ENCODE peak calls at places on chromosome 3, in eight cellular contexts. W, Z, U, N, H, O, Y and C are unnamed samples.

GRCh38 chr3:68876112-68876713 is 56.1 kb downstream of the TAFA4 start:
- DNase-seq in U (no peak), H (no peak), Z (peak), Y (no peak), N (no peak), W (peak), O (no peak), C (no peak)

GRCh38 chr3:112395166-112395894 is 62.4 kb downstream of the CD200 start:
- DNase-seq in O (no peak), Y (no peak), U (no peak), W (no peak), N (no peak), H (no peak), Z (no peak), C (no peak)

GRCh38 chr3:119631529-119631928 is 28.9 kb downstream of the POPDC2 start:
- DNase-seq in W (no peak), Z (no peak), Y (no peak), O (no peak), N (no peak), H (no peak), U (no peak), C (no peak)

GRCh38 chr3:113312416-113312815 is 101.1 kb downstream of the BOC start:
- DNase-seq in Y (no peak), N (no peak), U (no peak), H (no peak), Z (no peak), W (no peak), O (no peak), C (no peak)

GRCh38 chr3:45225465-45226205 is 452 bp downstream of the TMEM158 start:
- DNase-seq in O (no peak), H (no peak), N (no peak), U (no peak), Y (no peak), Z (no peak), W (peak), C (peak)

GRCh38 chr3:148146947-148147346 is 550.8 kb upstream of the AGTR1 start:
- DNase-seq in O (no peak), Z (no peak), U (no peak), W (no peak), N (no peak), H (no peak), Y (no peak), C (no peak)

GRCh38 chr3:40593351-40593750 is 68.6 kb downstream of the ZNF621 start:
- DNase-seq in W (no peak), N (no peak), Y (no peak), H (no peak), U (no peak), O (no peak), Z (no peak), C (no peak)

GRCh38 chr3:124529826-124530571 is 200.3 kb upstream of the UMPS start:
- DNase-seq in H (no peak), O (no peak), U (no peak), W (peak), N (no peak), Y (no peak), Z (no peak), C (no peak)

GRCh38 chr3:33064929-33065328 is 32.0 kb downstream of the GLB1 start:
- DNase-seq in Y (no peak), W (peak), H (peak), N (no peak), O (no peak), U (no peak), Z (peak), C (no peak)

GRCh38 chr3:189944285-189945145 is 176.2 kb downstream of the P3H2 start:
- DNase-seq in O (no peak), U (no peak), Y (peak), H (no peak), W (no peak), Z (no peak), N (no peak), C (no peak)

DNA sequence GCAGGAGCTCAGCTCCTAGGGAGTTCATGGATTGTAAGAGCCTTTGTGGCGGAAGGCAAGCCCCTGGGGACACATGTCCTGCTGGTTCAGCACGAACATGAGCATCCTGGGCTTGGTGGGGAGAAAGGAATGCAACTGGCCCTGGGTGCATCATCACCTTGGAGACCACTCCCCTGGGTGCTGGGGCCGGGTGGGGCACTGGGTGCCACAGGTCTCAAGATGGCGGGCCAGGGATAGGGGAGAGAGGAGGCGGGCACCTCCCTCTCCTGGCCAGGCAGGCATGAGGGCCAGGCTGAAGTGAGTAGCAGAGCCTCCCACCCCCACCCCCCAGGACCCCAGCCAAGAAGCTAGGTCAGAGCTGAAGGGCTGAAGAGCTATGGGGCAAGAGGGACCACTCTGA is 768 bp downstream of the PCBP4 start:
- DNase-seq in N (no peak), O (no peak), Y (no peak), W (no peak), H (no peak), Z (no peak), U (no peak), C (no peak)
- TF ChIP-seq EP300 in N (no peak), O (no peak), Y (no peak), W (no peak), H (no peak), Z (no peak), U (no peak), C (no peak)

DNA sequence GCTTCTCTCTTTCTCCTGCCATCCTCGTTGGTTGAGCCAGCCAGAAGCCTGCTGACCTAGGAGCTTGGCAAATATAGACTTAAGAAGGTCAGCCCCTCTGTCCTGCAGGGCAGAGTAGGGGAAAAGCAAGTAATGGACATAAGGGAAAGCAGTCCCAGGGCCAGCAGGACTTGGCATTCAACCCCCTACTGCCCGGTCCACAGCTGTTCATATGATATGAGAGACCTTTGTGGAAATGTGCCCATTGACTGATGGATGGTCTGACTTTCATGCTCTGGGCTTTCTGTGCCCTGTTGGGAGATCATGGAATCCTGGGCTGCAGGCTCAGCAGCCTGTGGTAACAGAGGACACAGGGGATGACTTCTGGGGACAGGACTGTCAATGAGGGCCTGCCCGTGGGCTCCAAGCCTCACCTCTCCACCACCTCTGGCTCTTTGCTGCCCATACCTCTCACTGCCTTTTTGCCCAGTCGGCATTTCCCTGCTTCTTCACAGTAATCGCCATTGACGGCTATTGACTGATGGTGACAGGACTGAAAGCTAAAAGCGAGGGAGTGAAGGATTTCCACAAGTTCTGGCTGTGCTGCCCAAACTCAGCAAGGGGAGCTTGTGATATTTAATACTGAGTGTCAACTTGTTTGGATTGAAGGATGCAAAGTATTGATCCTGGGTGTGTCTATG is 60.0 kb upstream of the NMNAT3 start:
- DNase-seq in W (no peak), U (no peak), Y (no peak), N (no peak), Z (no peak), H (no peak), O (no peak), C (no peak)
- TF ChIP-seq POLR2A in W (no peak), U (no peak), Y (no peak), N (no peak), Z (no peak), H (no peak), O (no peak), C (no peak)

GRCh38 chr3:14297305-14297704 is 105.1 kb upstream of the SLC6A6 start:
- DNase-seq in H (no peak), U (no peak), N (no peak), W (no peak), Z (no peak), Y (no peak), O (no peak), C (no peak)
- H3K27ac ChIP-seq in H (peak), U (peak), N (no peak), W (no peak), Z (no peak), Y (no peak), O (peak), C (no peak)

GRCh38 chr3:73451276-73451973 is 173.3 kb downstream of the PDZRN3 start:
- DNase-seq in Y (peak), W (no peak), U (no peak), O (no peak), N (no peak), H (no peak), Z (no peak), C (no peak)

GRCh38 chr3:73448041-73448440 is 176.7 kb downstream of the PDZRN3 start:
- DNase-seq in Y (no peak), O (no peak), Z (no peak), U (no peak), W (no peak), H (no peak), N (no peak), C (no peak)

GRCh38 chr3:73448761-73449290 is 175.9 kb downstream of the PDZRN3 start:
- DNase-seq in Y (no peak), H (no peak), Z (no peak), N (no peak), O (no peak), W (no peak), U (no peak), C (no peak)

GRCh38 chr3:73447118-73447517 is 177.6 kb downstream of the PDZRN3 start:
- DNase-seq in O (no peak), N (no peak), Y (no peak), U (no peak), Z (no peak), H (no peak), W (no peak), C (no peak)

GRCh38 chr3:73449774-73450173 is 175.0 kb downstream of the PDZRN3 start:
- DNase-seq in H (no peak), O (no peak), W (no peak), U (no peak), Z (no peak), Y (no peak), N (no peak), C (no peak)
- TF ChIP-seq EP300 in H (no peak), O (no peak), W (no peak), U (no peak), Z (no peak), Y (no peak), N (no peak), C (no peak)

DNA sequence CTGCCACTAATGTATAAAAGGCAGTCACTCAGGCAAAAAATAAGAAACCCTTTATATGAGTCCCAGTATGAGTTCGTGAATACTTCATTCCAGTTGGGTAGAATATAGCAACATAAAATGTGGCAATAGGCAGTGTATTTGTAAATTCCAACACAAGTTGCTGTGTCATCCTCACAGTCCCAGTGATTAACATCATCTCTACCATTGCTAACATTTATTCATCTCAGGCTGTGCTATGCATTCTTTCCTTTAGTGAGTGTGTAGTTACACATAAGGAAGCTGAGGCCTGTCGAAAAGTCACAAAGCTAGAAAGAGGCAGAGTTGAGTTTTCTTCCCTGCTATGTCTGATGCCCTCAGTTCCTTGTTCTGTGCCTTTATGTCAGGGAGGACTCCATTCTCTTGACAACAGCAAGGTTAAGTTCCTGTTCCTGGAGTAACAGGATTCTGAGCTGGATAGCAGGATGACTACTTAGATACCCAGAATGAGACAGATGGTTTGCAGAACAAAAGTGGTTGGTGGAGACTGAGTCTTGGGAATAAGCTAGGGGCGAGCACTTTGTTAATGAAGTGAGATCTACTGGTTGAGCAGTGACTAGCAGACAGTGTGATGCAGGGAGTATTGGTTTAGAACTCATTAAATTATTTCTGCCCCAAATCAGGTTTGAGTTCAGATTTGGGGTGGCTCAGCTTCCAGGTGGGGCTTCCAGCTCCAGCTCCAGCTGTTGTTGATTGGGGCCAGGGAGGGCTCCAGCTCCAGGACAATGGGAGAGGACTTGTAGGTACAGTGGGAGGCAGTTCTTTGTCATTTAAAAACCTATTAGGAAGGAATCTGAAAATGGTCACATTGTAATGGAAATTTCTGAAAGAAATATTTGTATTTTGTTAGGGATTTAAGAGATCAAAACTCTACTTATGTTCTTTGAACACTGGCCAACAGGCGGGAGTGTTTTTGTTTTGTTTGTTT is 96.7 kb downstream of the FNDC3B start:
- DNase-seq in H (no peak), U (no peak), W (peak), Z (no peak), N (no peak), O (no peak), Y (no peak), C (no peak)
- TF ChIP-seq POLR2A in H (no peak), U (no peak), W (no peak), Z (no peak), N (no peak), O (no peak), Y (no peak), C (no peak)